ENCODE peak calls at places on chromosomes 3 and 15, in ten cellular contexts. One of them, this sample, is unnamed.

GRCh38 chr3:99366663-99367429 is 271.5 kb upstream of the COL8A1 start:
- DNase-seq in Peyer's patch: no peak
- DNase-seq in BJ: no peak
- DNase-seq in fibroblast of the aortic adventitia: no peak
- DNase-seq in cardiac muscle cell: no peak
- DNase-seq in hepatocyte: no peak
- DNase-seq in CD8-positive, alpha-beta T cell: no peak
- DNase-seq in heart right ventricle: no peak
- DNase-seq in left lung: no peak
- DNase-seq in fibroblast of pulmonary artery: no peak
- DNase-seq in this sample: no peak

GRCh38 chr3:94011208-94011842 is 17.1 kb downstream of the STX19 start:
- DNase-seq in Peyer's patch: no peak
- DNase-seq in BJ: no peak
- DNase-seq in fibroblast of the aortic adventitia: no peak
- DNase-seq in cardiac muscle cell: no peak
- DNase-seq in hepatocyte: no peak
- DNase-seq in CD8-positive, alpha-beta T cell: no peak
- DNase-seq in heart right ventricle: no peak
- DNase-seq in left lung: no peak
- DNase-seq in fibroblast of pulmonary artery: no peak
- DNase-seq in this sample: no peak

GRCh38 chr3:43423634-43424033 is 137.3 kb downstream of the SNRK start:
- DNase-seq in Peyer's patch: no peak
- DNase-seq in BJ: no peak
- DNase-seq in fibroblast of the aortic adventitia: no peak
- DNase-seq in cardiac muscle cell: no peak
- DNase-seq in hepatocyte: no peak
- DNase-seq in CD8-positive, alpha-beta T cell: no peak
- DNase-seq in heart right ventricle: no peak
- DNase-seq in left lung: no peak
- DNase-seq in fibroblast of pulmonary artery: no peak
- DNase-seq in this sample: no peak

GRCh38 chr3:41117398-41117870 is 81.9 kb upstream of the CTNNB1 start:
- DNase-seq in Peyer's patch: peak
- DNase-seq in BJ: peak
- DNase-seq in fibroblast of the aortic adventitia: no peak
- DNase-seq in cardiac muscle cell: peak
- DNase-seq in hepatocyte: peak
- DNase-seq in CD8-positive, alpha-beta T cell: peak
- DNase-seq in heart right ventricle: peak
- DNase-seq in left lung: peak
- DNase-seq in fibroblast of pulmonary artery: peak
- DNase-seq in this sample: peak

GRCh38 chr3:165256554-165256953 is 60.4 kb upstream of the SLITRK3 start:
- DNase-seq in Peyer's patch: no peak
- DNase-seq in BJ: no peak
- DNase-seq in fibroblast of the aortic adventitia: peak
- DNase-seq in cardiac muscle cell: no peak
- DNase-seq in hepatocyte: no peak
- DNase-seq in CD8-positive, alpha-beta T cell: no peak
- DNase-seq in heart right ventricle: no peak
- DNase-seq in left lung: no peak
- DNase-seq in fibroblast of pulmonary artery: no peak
- DNase-seq in this sample: no peak

GRCh38 chr3:144229973-144230372 is 258.4 kb downstream of the DIPK2A start:
- DNase-seq in Peyer's patch: no peak
- DNase-seq in BJ: no peak
- DNase-seq in fibroblast of the aortic adventitia: peak
- DNase-seq in cardiac muscle cell: no peak
- DNase-seq in hepatocyte: no peak
- DNase-seq in CD8-positive, alpha-beta T cell: no peak
- DNase-seq in heart right ventricle: no peak
- DNase-seq in left lung: no peak
- DNase-seq in fibroblast of pulmonary artery: peak
- DNase-seq in this sample: no peak

GRCh38 chr3:171776839-171777607 is 33.3 kb downstream of the PLD1 start:
- DNase-seq in Peyer's patch: no peak
- DNase-seq in BJ: no peak
- DNase-seq in fibroblast of the aortic adventitia: no peak
- DNase-seq in cardiac muscle cell: no peak
- DNase-seq in hepatocyte: no peak
- DNase-seq in CD8-positive, alpha-beta T cell: no peak
- DNase-seq in heart right ventricle: no peak
- DNase-seq in left lung: no peak
- DNase-seq in fibroblast of pulmonary artery: no peak
- DNase-seq in this sample: no peak

GRCh38 chr3:90015688-90016356 is 908.4 kb downstream of the EPHA3 start:
- DNase-seq in Peyer's patch: no peak
- DNase-seq in BJ: peak
- DNase-seq in fibroblast of the aortic adventitia: peak
- DNase-seq in cardiac muscle cell: peak
- DNase-seq in hepatocyte: peak
- DNase-seq in CD8-positive, alpha-beta T cell: no peak
- DNase-seq in heart right ventricle: peak
- DNase-seq in left lung: no peak
- DNase-seq in fibroblast of pulmonary artery: peak
- DNase-seq in this sample: no peak

GRCh38 chr3:39349080-39349479 is 19.6 kb downstream of the CCR8 start:
- DNase-seq in Peyer's patch: no peak
- DNase-seq in BJ: no peak
- DNase-seq in fibroblast of the aortic adventitia: no peak
- DNase-seq in cardiac muscle cell: no peak
- DNase-seq in hepatocyte: no peak
- DNase-seq in CD8-positive, alpha-beta T cell: no peak
- DNase-seq in heart right ventricle: no peak
- DNase-seq in left lung: no peak
- DNase-seq in fibroblast of pulmonary artery: no peak
- DNase-seq in this sample: no peak

GRCh38 chr3:39346785-39347585 is 17.5 kb downstream of the CCR8 start:
- DNase-seq in Peyer's patch: no peak
- DNase-seq in BJ: no peak
- DNase-seq in fibroblast of the aortic adventitia: no peak
- DNase-seq in cardiac muscle cell: no peak
- DNase-seq in hepatocyte: no peak
- DNase-seq in CD8-positive, alpha-beta T cell: no peak
- DNase-seq in heart right ventricle: no peak
- DNase-seq in left lung: no peak
- DNase-seq in fibroblast of pulmonary artery: no peak
- DNase-seq in this sample: no peak

GRCh38 chr3:39347586-39347876 is 18.0 kb downstream of the CCR8 start:
- DNase-seq in Peyer's patch: no peak
- DNase-seq in BJ: no peak
- DNase-seq in fibroblast of the aortic adventitia: no peak
- DNase-seq in cardiac muscle cell: no peak
- DNase-seq in hepatocyte: no peak
- DNase-seq in CD8-positive, alpha-beta T cell: no peak
- DNase-seq in heart right ventricle: no peak
- DNase-seq in left lung: no peak
- DNase-seq in fibroblast of pulmonary artery: no peak
- DNase-seq in this sample: no peak

GRCh38 chr3:39344746-39345344 is 15.3 kb downstream of the CCR8 start:
- DNase-seq in Peyer's patch: no peak
- DNase-seq in BJ: no peak
- DNase-seq in fibroblast of the aortic adventitia: no peak
- DNase-seq in cardiac muscle cell: no peak
- DNase-seq in hepatocyte: no peak
- DNase-seq in CD8-positive, alpha-beta T cell: no peak
- DNase-seq in heart right ventricle: no peak
- DNase-seq in left lung: no peak
- DNase-seq in fibroblast of pulmonary artery: no peak
- DNase-seq in this sample: no peak

DNA sequence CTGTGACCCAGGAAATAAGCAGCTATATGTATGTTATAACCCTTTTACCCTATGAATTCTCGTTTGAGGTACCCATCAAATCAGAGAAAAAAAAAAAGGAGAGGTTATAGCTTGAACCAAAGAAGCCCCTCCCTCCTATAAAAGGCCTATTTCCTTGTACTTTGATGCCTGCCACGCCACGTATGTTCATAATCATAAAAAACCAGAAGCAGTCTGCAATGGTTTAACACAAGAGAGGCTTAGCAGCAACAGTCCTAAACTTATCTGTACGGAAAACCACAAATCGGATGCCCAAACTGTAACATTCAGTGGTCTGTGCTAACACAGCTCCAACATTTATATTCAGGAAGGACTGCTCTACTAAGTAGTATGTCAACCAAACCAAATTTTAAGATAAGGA is 21.2 kb downstream of the CCR8 start:
- DNase-seq in Peyer's patch: no peak
- DNase-seq in BJ: no peak
- DNase-seq in fibroblast of the aortic adventitia: no peak
- DNase-seq in cardiac muscle cell: no peak
- DNase-seq in hepatocyte: no peak
- DNase-seq in CD8-positive, alpha-beta T cell: no peak
- DNase-seq in heart right ventricle: no peak
- DNase-seq in left lung: no peak
- DNase-seq in fibroblast of pulmonary artery: no peak
- DNase-seq in this sample: no peak
- H3K4me3 ChIP-seq in Peyer's patch: no peak
- H3K4me3 ChIP-seq in BJ: no peak
- H3K4me3 ChIP-seq in fibroblast of the aortic adventitia: no peak
- H3K4me3 ChIP-seq in cardiac muscle cell: no peak
- H3K4me3 ChIP-seq in hepatocyte: no peak
- H3K4me3 ChIP-seq in CD8-positive, alpha-beta T cell: no peak
- H3K4me3 ChIP-seq in heart right ventricle: no peak
- H3K4me3 ChIP-seq in left lung: no peak
- H3K4me3 ChIP-seq in fibroblast of pulmonary artery: no peak
- H3K4me3 ChIP-seq in this sample: no peak

DNA sequence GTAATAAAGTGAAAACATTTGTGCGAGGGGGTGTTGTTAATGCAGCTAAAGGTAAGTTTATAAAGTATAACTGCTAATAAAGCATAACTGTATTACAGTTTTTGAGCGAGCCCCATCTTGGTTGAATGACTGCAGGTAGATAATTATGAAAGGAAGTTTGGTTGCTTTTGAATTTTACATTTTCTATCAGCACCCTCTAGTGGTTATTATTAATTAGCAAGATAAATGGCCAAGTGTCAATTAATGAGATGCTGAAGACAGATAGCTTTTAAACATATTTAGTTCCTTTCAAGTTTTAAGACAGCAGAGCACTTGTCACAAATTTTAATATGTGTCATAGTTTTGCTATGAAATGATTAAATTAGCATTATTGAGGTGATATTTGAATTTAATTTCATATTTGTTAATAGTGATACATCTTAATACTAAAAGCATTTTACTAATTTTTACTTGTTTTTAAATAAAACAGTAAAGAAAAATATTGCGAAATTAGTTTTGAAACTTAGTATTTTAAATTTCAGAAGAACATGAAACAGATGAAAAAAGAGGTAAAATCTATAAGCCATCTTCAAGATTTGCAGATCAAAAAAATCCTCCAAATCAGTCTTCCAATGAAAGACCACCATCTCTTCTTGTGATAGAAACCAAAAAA is 15.1 kb downstream of the U2SURP start:
- DNase-seq in Peyer's patch: no peak
- DNase-seq in BJ: no peak
- DNase-seq in fibroblast of the aortic adventitia: no peak
- DNase-seq in cardiac muscle cell: peak
- DNase-seq in hepatocyte: no peak
- DNase-seq in CD8-positive, alpha-beta T cell: no peak
- DNase-seq in heart right ventricle: no peak
- DNase-seq in left lung: no peak
- DNase-seq in fibroblast of pulmonary artery: no peak
- DNase-seq in this sample: no peak
- TF ChIP-seq CTCF in Peyer's patch: peak
- TF ChIP-seq CTCF in BJ: peak
- TF ChIP-seq CTCF in fibroblast of the aortic adventitia: peak
- TF ChIP-seq CTCF in cardiac muscle cell: peak
- TF ChIP-seq CTCF in hepatocyte: peak
- TF ChIP-seq CTCF in CD8-positive, alpha-beta T cell: peak
- TF ChIP-seq CTCF in heart right ventricle: peak
- TF ChIP-seq CTCF in left lung: peak
- TF ChIP-seq CTCF in fibroblast of pulmonary artery: peak
- TF ChIP-seq CTCF in this sample: peak

GRCh38 chr15:77581896-77582569 is 50.7 kb downstream of the LINGO1 start:
- DNase-seq in Peyer's patch: no peak
- DNase-seq in BJ: no peak
- DNase-seq in fibroblast of the aortic adventitia: no peak
- DNase-seq in cardiac muscle cell: no peak
- DNase-seq in hepatocyte: no peak
- DNase-seq in CD8-positive, alpha-beta T cell: no peak
- DNase-seq in heart right ventricle: no peak
- DNase-seq in left lung: peak
- DNase-seq in fibroblast of pulmonary artery: no peak
- DNase-seq in this sample: no peak

GRCh38 chr15:77584691-77585090 is 48.0 kb downstream of the LINGO1 start:
- DNase-seq in Peyer's patch: no peak
- DNase-seq in BJ: no peak
- DNase-seq in fibroblast of the aortic adventitia: no peak
- DNase-seq in cardiac muscle cell: no peak
- DNase-seq in hepatocyte: no peak
- DNase-seq in CD8-positive, alpha-beta T cell: no peak
- DNase-seq in heart right ventricle: no peak
- DNase-seq in left lung: peak
- DNase-seq in fibroblast of pulmonary artery: no peak
- DNase-seq in this sample: no peak

GRCh38 chr15:77582763-77583162 is 49.9 kb downstream of the LINGO1 start:
- DNase-seq in Peyer's patch: no peak
- DNase-seq in BJ: no peak
- DNase-seq in fibroblast of the aortic adventitia: no peak
- DNase-seq in cardiac muscle cell: no peak
- DNase-seq in hepatocyte: peak
- DNase-seq in CD8-positive, alpha-beta T cell: no peak
- DNase-seq in heart right ventricle: no peak
- DNase-seq in left lung: peak
- DNase-seq in fibroblast of pulmonary artery: no peak
- DNase-seq in this sample: no peak

GRCh38 chr15:77580991-77581682 is 51.6 kb downstream of the LINGO1 start:
- DNase-seq in Peyer's patch: no peak
- DNase-seq in BJ: no peak
- DNase-seq in fibroblast of the aortic adventitia: no peak
- DNase-seq in cardiac muscle cell: no peak
- DNase-seq in hepatocyte: no peak
- DNase-seq in CD8-positive, alpha-beta T cell: no peak
- DNase-seq in heart right ventricle: peak
- DNase-seq in left lung: peak
- DNase-seq in fibroblast of pulmonary artery: no peak
- DNase-seq in this sample: no peak

GRCh38 chr15:77584201-77584600 is 48.5 kb downstream of the LINGO1 start:
- DNase-seq in Peyer's patch: no peak
- DNase-seq in BJ: no peak
- DNase-seq in fibroblast of the aortic adventitia: no peak
- DNase-seq in cardiac muscle cell: no peak
- DNase-seq in hepatocyte: peak
- DNase-seq in CD8-positive, alpha-beta T cell: no peak
- DNase-seq in heart right ventricle: no peak
- DNase-seq in left lung: peak
- DNase-seq in fibroblast of pulmonary artery: no peak
- DNase-seq in this sample: no peak
- H3K4me3 ChIP-seq in Peyer's patch: no peak
- H3K4me3 ChIP-seq in BJ: no peak
- H3K4me3 ChIP-seq in fibroblast of the aortic adventitia: no peak
- H3K4me3 ChIP-seq in cardiac muscle cell: no peak
- H3K4me3 ChIP-seq in hepatocyte: no peak
- H3K4me3 ChIP-seq in CD8-positive, alpha-beta T cell: no peak
- H3K4me3 ChIP-seq in heart right ventricle: no peak
- H3K4me3 ChIP-seq in left lung: no peak
- H3K4me3 ChIP-seq in fibroblast of pulmonary artery: no peak
- H3K4me3 ChIP-seq in this sample: no peak

DNA sequence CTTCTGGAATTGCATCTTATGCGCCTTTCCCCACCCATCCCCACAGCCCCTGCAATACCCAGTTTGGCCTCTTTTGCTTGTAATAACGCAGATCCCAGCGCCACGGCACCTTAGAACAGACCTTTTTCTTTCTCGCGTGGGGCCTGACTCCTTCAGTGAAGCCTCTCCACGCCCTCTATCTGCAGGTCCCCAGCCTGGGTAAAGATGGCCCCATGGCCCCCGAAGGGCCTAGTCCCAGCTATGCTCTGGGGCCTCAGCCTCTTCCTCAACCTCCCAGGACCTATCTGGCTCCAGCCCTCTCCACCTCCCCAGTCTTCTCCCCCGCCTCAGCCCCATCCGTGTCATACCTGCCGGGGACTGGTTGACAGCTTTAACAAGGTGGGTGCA is 594 bp downstream of the CRELD1 start:
- DNase-seq in Peyer's patch: no peak
- DNase-seq in BJ: no peak
- DNase-seq in fibroblast of the aortic adventitia: peak
- DNase-seq in cardiac muscle cell: no peak
- DNase-seq in hepatocyte: peak
- DNase-seq in CD8-positive, alpha-beta T cell: no peak
- DNase-seq in heart right ventricle: no peak
- DNase-seq in left lung: no peak
- DNase-seq in fibroblast of pulmonary artery: no peak
- DNase-seq in this sample: no peak
- TF ChIP-seq CTCF in Peyer's patch: peak
- TF ChIP-seq CTCF in BJ: peak
- TF ChIP-seq CTCF in fibroblast of the aortic adventitia: peak
- TF ChIP-seq CTCF in cardiac muscle cell: peak
- TF ChIP-seq CTCF in hepatocyte: peak
- TF ChIP-seq CTCF in CD8-positive, alpha-beta T cell: peak
- TF ChIP-seq CTCF in heart right ventricle: peak
- TF ChIP-seq CTCF in left lung: no peak
- TF ChIP-seq CTCF in fibroblast of pulmonary artery: peak
- TF ChIP-seq CTCF in this sample: peak

This sample was measured in retinal pigment epithelial cell.